ENCODE peak calls at places on chromosomes 3 and 15, in eight cellular contexts. J is psoas muscle; M is GM13977; O is CD8-positive, alpha-beta T cell; D is PC-3; G is adrenal gland; Q is gastrocnemius medialis; C is heart left ventricle. X is an unnamed sample.

GRCh38 chr3:159593927-159594605 is 394.6 kb upstream of the IL12A start:
- DNase-seq in J (no peak), M (no peak), O (no peak), D (no peak), G (peak; percentile 0), Q (no peak), C (no peak), X (no peak)

GRCh38 chr15:20345401-20345958 is 196.1 kb downstream of the GOLGA6L6 start:
- DNase-seq in J (peak; percentile 19), M (peak; percentile 46), O (no peak), D (no peak), G (no peak), Q (no peak), C (no peak), X (no peak)

GRCh38 chr3:129624347-129625070 is 18.0 kb upstream of the PLXND1 start:
- DNase-seq in J (no peak), M (no peak), O (no peak), D (no peak), G (peak; percentile 60), Q (no peak), C (peak; percentile 68), X (no peak)

GRCh38 chr3:112718516-112718915 is 77.6 kb upstream of the CCDC80 start:
- DNase-seq in J (no peak), M (no peak), O (no peak), D (no peak), G (no peak), Q (no peak), C (no peak), X (peak; percentile 30)

GRCh38 chr3:12905316-12906071 is 64.1 kb upstream of the RPL32 start:
- DNase-seq in J (no peak), M (no peak), O (no peak), D (no peak), G (no peak), Q (no peak), C (no peak), X (no peak)

GRCh38 chr3:141407043-141407442 is 38.7 kb downstream of the ZBTB38 start:
- DNase-seq in J (peak; percentile 34), M (no peak), O (no peak), D (no peak), G (peak; percentile 89), Q (peak; percentile 85), C (peak; percentile 51), X (peak; percentile 94)

GRCh38 chr3:159988617-159989251 is at the start of gene IL12A:
- DNase-seq in J (peak; percentile 80), M (peak; percentile 88), O (peak; percentile 84), D (peak; percentile 88), G (peak; percentile 75), Q (peak; percentile 27), C (peak; percentile 81), X (peak; percentile 78)

GRCh38 chr3:31321620-31322019 is 211.1 kb upstream of the STT3B start:
- DNase-seq in J (peak; percentile 28), M (no peak), O (no peak), D (no peak), G (peak; percentile 24), Q (no peak), C (no peak), X (no peak)

GRCh38 chr3:188212308-188212969 is 58.5 kb downstream of the LPP start:
- DNase-seq in J (no peak), M (no peak), O (no peak), D (peak; percentile 30), G (no peak), Q (no peak), C (no peak), X (no peak)

GRCh38 chr3:177724020-177724638 is 526.8 kb upstream of the TBL1XR1 start:
- DNase-seq in J (peak; percentile 72), M (no peak), O (no peak), D (no peak), G (peak; percentile 70), Q (peak; percentile 94), C (peak; percentile 91), X (no peak)

GRCh38 chr3:107013606-107014005 is 363.6 kb upstream of the CCDC54 start:
- DNase-seq in J (no peak), M (no peak), O (no peak), D (no peak), G (no peak), Q (no peak), C (no peak), X (no peak)

GRCh38 chr3:65406470-65406869 is 632.2 kb downstream of the MAGI1 start:
- DNase-seq in J (no peak), M (no peak), O (no peak), D (peak; percentile 3), G (no peak), Q (no peak), C (no peak), X (peak; percentile 74)

GRCh38 chr3:38519651-38520050 is 23.5 kb downstream of the EXOG start:
- DNase-seq in J (no peak), M (no peak), O (peak; percentile 41), D (no peak), G (no peak), Q (no peak), C (no peak), X (no peak)

DNA sequence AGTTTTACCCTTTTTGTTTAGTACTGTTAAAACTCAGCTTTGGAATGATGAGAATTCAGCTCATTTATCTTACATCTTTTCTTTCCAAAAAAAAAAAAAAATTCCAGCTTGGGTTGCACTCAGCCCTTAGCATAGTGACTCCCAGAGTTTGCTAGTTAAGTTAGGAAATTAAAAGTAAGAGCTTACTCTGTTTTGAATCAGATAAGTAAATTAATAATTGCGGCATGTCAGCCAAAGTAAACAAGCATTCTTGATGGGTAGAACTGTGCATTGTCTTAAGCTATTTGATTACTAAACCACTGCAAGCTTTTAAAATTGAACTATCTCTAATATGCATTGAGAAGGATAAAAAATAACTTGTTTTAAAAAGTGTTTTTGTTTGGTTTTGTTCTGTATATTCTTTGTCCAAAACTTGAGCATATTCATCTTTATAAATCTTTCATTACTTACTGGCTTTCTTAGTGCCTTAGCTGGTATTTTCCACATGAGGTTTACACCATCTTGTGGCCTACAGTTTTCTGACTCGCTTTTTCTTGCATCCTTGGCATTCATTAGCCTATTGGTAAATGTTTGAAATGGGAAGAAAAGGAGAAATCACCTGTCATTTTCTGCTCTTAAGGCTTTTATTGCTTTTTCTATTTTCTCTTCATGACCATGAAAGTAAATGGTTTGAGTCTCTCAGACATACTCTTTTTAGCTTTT is 107.6 kb downstream of the FILIP1L start:
- DNase-seq in J (no peak), M (no peak), O (no peak), D (peak; percentile 35), G (no peak), Q (no peak), C (no peak), X (peak; percentile 27)
- TF ChIP-seq CTCF in J (no peak), M (no peak), O (no peak), D (peak; percentile 44), G (peak; percentile 19), Q (no peak), C (no peak), X (no peak)

GRCh38 chr3:131549340-131549739 is 46.6 kb upstream of the MRPL3 start:
- DNase-seq in J (no peak), M (no peak), O (no peak), D (peak; percentile 40), G (no peak), Q (no peak), C (no peak), X (peak; percentile 27)
- TF ChIP-seq CTCF in J (no peak), M (peak; percentile 72), O (no peak), D (peak; percentile 72), G (peak; percentile 12), Q (no peak), C (no peak), X (peak; percentile 15)

DNA sequence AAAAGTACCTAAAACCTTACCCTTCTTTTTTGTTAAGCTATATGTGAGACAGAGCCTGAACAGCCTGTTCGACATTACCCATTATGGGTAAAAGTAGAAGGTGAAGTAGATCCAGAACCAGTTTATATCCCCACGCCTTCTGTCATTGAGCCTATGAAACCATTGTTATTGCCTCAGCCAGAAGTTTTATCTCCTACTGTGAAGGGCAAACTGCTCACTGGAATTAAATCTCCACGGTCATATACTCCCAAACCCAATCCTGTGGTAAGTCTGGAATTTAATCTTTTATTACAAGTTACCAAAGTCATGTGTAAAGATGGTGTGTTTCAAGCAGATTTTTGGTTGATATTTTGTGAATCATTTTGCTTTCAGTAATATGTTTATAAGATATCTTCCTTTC is 47.1 kb upstream of the MAPKBP1 start:
- DNase-seq in J (no peak), M (no peak), O (no peak), D (no peak), G (peak; percentile 6), Q (no peak), C (no peak), X (no peak)
- TF ChIP-seq CTCF in J (no peak), M (no peak), O (no peak), D (no peak), G (no peak), Q (no peak), C (no peak), X (no peak)

DNA sequence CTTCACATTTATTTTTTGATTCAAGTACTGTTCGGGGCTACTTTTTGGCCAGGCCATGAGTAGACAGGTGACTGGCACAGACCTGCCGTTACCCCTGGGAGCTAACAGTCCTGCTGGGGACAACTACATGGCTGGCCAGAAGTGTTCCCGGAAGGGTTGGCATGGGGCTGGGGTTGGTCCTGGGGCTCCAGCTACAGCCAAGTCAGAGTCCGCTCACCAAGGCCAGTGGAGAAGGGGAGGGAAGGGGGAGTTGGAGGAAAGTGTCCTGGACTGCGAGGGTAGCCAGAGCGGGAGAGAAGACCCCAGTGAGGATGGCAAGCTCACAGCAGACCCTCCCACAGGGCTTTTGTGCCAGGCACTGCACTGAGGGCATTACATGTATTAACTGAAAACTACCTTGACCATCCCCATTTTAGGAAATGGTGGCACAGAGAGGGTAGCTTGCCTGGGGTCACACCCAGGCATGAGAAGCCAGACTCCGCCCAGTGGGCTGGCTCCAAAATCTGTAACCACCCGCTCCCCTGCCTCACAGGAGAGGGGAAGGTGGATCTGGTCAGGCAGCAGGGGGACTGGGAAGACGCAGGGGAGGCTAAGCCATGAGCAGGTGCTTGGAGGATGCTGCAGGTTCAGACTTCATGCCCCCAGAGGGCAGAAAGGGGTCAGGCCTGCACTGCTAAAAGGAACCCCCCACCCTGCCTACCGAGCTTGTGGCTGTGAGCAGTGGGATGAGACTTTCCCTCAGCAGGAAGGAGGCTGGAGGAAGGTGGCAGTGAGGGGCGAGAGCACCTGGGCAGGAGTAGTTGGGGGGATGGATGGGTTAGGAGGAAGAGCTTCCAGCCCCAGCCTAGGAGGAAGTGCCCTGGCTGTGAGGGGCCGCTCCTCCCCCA is 38.3 kb upstream of the ESYT3 start:
- DNase-seq in J (peak; percentile 29), M (no peak), O (no peak), D (no peak), G (peak; percentile 75), Q (no peak), C (peak; percentile 85), X (no peak)
- TF ChIP-seq CTCF in J (no peak), M (no peak), O (no peak), D (no peak), G (no peak), Q (no peak), C (no peak), X (no peak)

X was measured in MCF 10A.